ENCODE peak calls at places on chromosomes 4 and X, in six cellular contexts. W is dorsolateral prefrontal cortex; P is suprapubic skin; N is GM23248; J is effector memory CD4-positive, alpha-beta T cell; U is psoas muscle. X is an unnamed sample.

GRCh38 chrX:81120936-81121351 is 80.8 kb downstream of the HMGN5 start:
- DNase-seq in J (no peak), U (peak), W (peak), P (no peak), N (peak), X (peak)

GRCh38 chr4:1056671-1057402 is 45.4 kb downstream of the FGFRL1 start:
- DNase-seq in U (no peak), N (no peak), P (peak), W (no peak), J (no peak), X (no peak)

GRCh38 chr4:900721-901120 is 31.4 kb downstream of the GAK start:
- DNase-seq in W (no peak), J (no peak), U (no peak), N (no peak), P (no peak), X (no peak)

GRCh38 chr4:189021831-189022230 is 882.6 kb downstream of the TRIML1 start:
- DNase-seq in W (no peak), J (no peak), P (no peak), U (no peak), N (peak), X (peak)

GRCh38 chr4:81919810-81920209 is 448.1 kb upstream of the RASGEF1B start:
- DNase-seq in U (no peak), W (no peak), N (no peak), P (no peak), J (no peak), X (no peak)

GRCh38 chrX:40197071-40197470 is 99.3 kb upstream of the BCOR start:
- DNase-seq in N (no peak), U (no peak), P (no peak), W (no peak), J (no peak), X (no peak)

GRCh38 chr4:85777908-85778808 is 303.2 kb downstream of the ARHGAP24 start:
- DNase-seq in N (peak), W (no peak), U (no peak), J (no peak), P (no peak), X (no peak)

GRCh38 chr4:65580551-65580950 is 89.7 kb downstream of the EPHA5 start:
- DNase-seq in W (no peak), P (no peak), N (peak), J (no peak), U (no peak), X (no peak)

GRCh38 chr4:43047044-43047443 is 154.5 kb downstream of the GRXCR1 start:
- DNase-seq in W (no peak), J (no peak), U (no peak), N (no peak), P (no peak), X (no peak)

GRCh38 chrX:115234220-115234557 is 293 bp upstream of the LRCH2 start:
- DNase-seq in J (no peak), W (no peak), N (no peak), P (no peak), U (no peak), X (peak)

GRCh38 chr4:85005865-85006377 is 39.4 kb upstream of the WDFY3 start:
- DNase-seq in U (no peak), J (no peak), W (no peak), P (no peak), N (peak), X (peak)

GRCh38 chr4:144659493-144659892 is 13.5 kb downstream of the HHIP start:
- DNase-seq in P (no peak), W (no peak), N (no peak), J (no peak), U (no peak), X (no peak)
- H3K4me3 ChIP-seq in P (no peak), W (no peak), N (no peak), J (no peak), U (no peak), X (no peak)

GRCh38 chr4:165751882-165752281 is 121.2 kb upstream of the TLL1 start:
- DNase-seq in J (no peak), P (no peak), N (no peak), W (no peak), U (no peak), X (no peak)

GRCh38 chr4:165760182-165760581 is 112.9 kb upstream of the TLL1 start:
- DNase-seq in P (no peak), U (no peak), N (no peak), W (no peak), J (no peak), X (no peak)

GRCh38 chr4:165757426-165757825 is 115.6 kb upstream of the TLL1 start:
- DNase-seq in J (no peak), P (no peak), W (no peak), U (no peak), N (no peak), X (no peak)

GRCh38 chr4:165754664-165755063 is 118.4 kb upstream of the TLL1 start:
- DNase-seq in W (no peak), P (no peak), J (no peak), U (no peak), N (no peak), X (no peak)

GRCh38 chr4:165756831-165757230 is 116.2 kb upstream of the TLL1 start:
- DNase-seq in J (no peak), W (no peak), U (no peak), P (no peak), N (no peak), X (no peak)
- H3K4me3 ChIP-seq in J (no peak), W (no peak), U (no peak), P (no peak), N (no peak), X (no peak)

DNA sequence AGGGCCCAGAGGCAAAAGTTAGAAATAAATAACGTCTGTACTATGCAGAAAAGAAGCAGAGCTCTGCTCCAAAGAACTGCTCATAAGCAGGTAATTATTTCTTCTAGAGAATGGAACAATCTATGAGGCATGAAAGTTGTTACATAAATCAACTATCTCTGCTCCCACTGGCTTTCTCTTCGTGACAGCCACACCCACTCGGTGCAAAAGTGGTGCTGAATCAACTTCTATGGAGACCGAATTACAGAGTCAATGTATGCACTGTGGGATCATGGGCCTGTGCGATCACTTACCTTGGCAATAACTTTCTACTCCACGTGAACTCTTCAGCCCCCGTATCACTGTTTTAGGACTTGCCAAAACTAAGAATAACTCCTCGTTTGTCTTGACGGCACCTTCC is 99.4 kb upstream of the ATXN3L start:
- DNase-seq in W (no peak), U (no peak), J (no peak), P (no peak), N (no peak), X (no peak)
- H3K4me3 ChIP-seq in W (no peak), U (no peak), J (no peak), P (no peak), N (no peak), X (no peak)

GRCh38 chr4:48634688-48635308 is 144.7 kb downstream of the ZAR1 start:
- DNase-seq in J (no peak), N (no peak), P (no peak), W (no peak), U (no peak), X (no peak)
- H3K4me3 ChIP-seq in J (no peak), N (no peak), P (no peak), W (no peak), U (no peak), X (no peak)

DNA sequence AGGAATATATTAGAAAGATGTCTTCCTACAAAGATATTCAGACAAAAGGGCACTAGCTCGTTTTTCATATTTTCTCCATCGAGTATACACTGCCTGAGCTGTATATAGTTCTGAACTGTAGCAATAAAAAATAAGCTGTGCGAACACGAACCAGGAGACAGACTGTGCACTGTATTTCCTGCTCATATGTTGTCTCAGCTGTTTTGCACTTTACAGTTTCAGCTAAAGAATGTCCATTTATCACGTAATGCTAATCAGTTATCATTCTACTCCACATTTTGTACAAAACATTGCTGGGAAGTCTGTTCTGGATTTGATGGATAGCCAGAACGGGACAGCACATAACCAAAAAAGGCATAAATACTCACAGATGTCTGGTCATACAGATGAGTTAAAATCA is 315.6 kb upstream of the ADGRL3 start:
- DNase-seq in N (no peak), P (no peak), J (no peak), U (no peak), W (no peak), X (peak)
- H3K4me3 ChIP-seq in N (no peak), P (no peak), J (no peak), U (no peak), W (peak), X (no peak)

GRCh38 chr4:172521680-172522079 is 646.9 kb upstream of the GALNT7 start:
- DNase-seq in W (no peak), U (no peak), N (no peak), P (no peak), J (no peak), X (no peak)

GRCh38 chr4:172515266-172515879 is 653.2 kb upstream of the GALNT7 start:
- DNase-seq in U (no peak), J (no peak), N (no peak), P (no peak), W (no peak), X (no peak)

GRCh38 chr4:172521171-172521570 is 647.4 kb upstream of the GALNT7 start:
- DNase-seq in W (no peak), J (no peak), U (no peak), N (no peak), P (no peak), X (no peak)
- H3K4me3 ChIP-seq in W (no peak), J (no peak), U (no peak), N (no peak), P (no peak), X (no peak)

DNA sequence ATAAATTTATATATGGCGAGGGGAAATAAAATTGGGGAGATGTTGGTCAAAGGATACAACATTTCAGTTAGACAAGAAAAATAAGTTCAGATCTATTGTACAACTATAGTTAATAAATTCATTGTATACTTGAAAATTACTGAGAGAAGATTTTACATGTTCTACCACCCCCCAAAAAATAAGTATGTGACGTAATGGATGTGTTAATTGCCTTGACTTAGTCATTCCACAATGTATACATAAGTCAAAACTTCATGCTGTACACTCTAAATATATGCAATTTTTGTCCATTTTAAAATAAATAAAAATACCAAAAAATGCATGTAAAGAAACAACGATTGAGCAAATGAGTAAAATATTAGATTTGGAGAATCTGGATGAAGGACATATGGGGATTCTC is 1.8 kb downstream of the USP11 start:
- DNase-seq in P (no peak), J (no peak), N (peak), U (no peak), W (no peak), X (no peak)
- H3K4me3 ChIP-seq in P (peak), J (no peak), N (peak), U (peak), W (peak), X (peak)

X was measured in skeletal muscle cell.